ENCODE peak calls at places on chromosome X, in seven cellular contexts. V, N, T, Z, X, H and U are unnamed samples.
A peak's percentile ranks its signal among the peaks of the same experiment; 100 is the strongest.

GRCh38 chrX:116232833-116233232 is 62.3 kb downstream of the AGTR2 start:
- DNase-seq in V (peak; percentile 20), N (no peak), T (no peak), Z (no peak), X (no peak), H (no peak), U (peak; percentile 2)

GRCh38 chrX:71216446-71216845 is 6.6 kb upstream of the GJB1 start:
- DNase-seq in V (no peak), N (peak; percentile 29), T (peak; percentile 74), Z (no peak), X (no peak), H (no peak), U (no peak)

GRCh38 chrX:17590892-17591740 is 146.2 kb upstream of the SCML1 start:
- DNase-seq in V (peak; percentile 67), N (peak; percentile 65), T (peak; percentile 46), Z (no peak), X (peak; percentile 26), H (peak; percentile 83), U (peak; percentile 31)

GRCh38 chrX:148049441-148049840 is 68.3 kb downstream of the FMR1NB start:
- DNase-seq in V (peak; percentile 20), N (no peak), T (peak; percentile 3), Z (no peak), X (no peak), H (peak; percentile 66), U (peak; percentile 2)

GRCh38 chrX:47380268-47380667 is 9.9 kb downstream of the ZNF157 start:
- DNase-seq in V (no peak), N (peak; percentile 7), T (no peak), Z (no peak), X (no peak), H (no peak), U (no peak)

GRCh38 chrX:10634681-10635161 is 14.3 kb upstream of the MID1 start:
- DNase-seq in V (peak; percentile 36), N (no peak), T (no peak), Z (no peak), X (no peak), H (no peak), U (peak; percentile 46)

GRCh38 chrX:1521459-1521956 is 15.5 kb downstream of the P2RY8 start:
- DNase-seq in V (no peak), N (no peak), T (no peak), Z (no peak), X (no peak), H (no peak), U (no peak)

GRCh38 chrX:14030248-14030592 is 528 bp upstream of the GEMIN8 start:
- DNase-seq in V (peak; percentile 38), N (no peak), T (peak; percentile 33), Z (no peak), X (no peak), H (no peak), U (no peak)

GRCh38 chrX:57447856-57448255 is 144.0 kb upstream of the ZXDB start:
- DNase-seq in V (no peak), N (no peak), T (no peak), Z (no peak), X (no peak), H (no peak), U (no peak)